ENCODE peak calls at places on chromosome 16, in seven cellular contexts. G, Z, L, K, E, S and A are unnamed samples.

GRCh38 chr16:75614247-75614897 is 8.7 kb downstream of the ADAT1 start:
- DNase-seq in G (no peak), Z (no peak), L (no peak), K (no peak), E (no peak), S (no peak), A (peak)

GRCh38 chr16:84810518-84811273 is 9.1 kb upstream of the CRISPLD2 start:
- DNase-seq in G (peak), Z (no peak), L (no peak), K (no peak), E (no peak), S (no peak), A (peak)

GRCh38 chr16:143456-143855 is 5.0 kb upstream of the NPRL3 start:
- DNase-seq in G (no peak), Z (no peak), L (no peak), K (no peak), E (no peak), S (no peak), A (peak)

GRCh38 chr16:57802635-57803412 is 533 bp upstream of the KIFC3 start:
- DNase-seq in G (no peak), Z (no peak), L (no peak), K (no peak), E (no peak), S (no peak), A (no peak)

GRCh38 chr16:77882359-77882758 is 94.0 kb downstream of the VAT1L start:
- DNase-seq in G (no peak), Z (no peak), L (no peak), K (no peak), E (no peak), S (no peak), A (peak)

GRCh38 chr16:19766554-19766884 is 48.4 kb downstream of the IQCK start:
- DNase-seq in G (no peak), Z (no peak), L (no peak), K (no peak), E (no peak), S (no peak), A (no peak)

GRCh38 chr16:22055881-22056280 is 36.5 kb upstream of the VWA3A start:
- DNase-seq in G (no peak), Z (no peak), L (no peak), K (no peak), E (no peak), S (no peak), A (no peak)

GRCh38 chr16:10256855-10257641 is 74.8 kb upstream of the GRIN2A start:
- DNase-seq in G (peak), Z (no peak), L (peak), K (no peak), E (peak), S (no peak), A (peak)

GRCh38 chr16:63461248-63461841 is 1425.1 kb upstream of the CDH8 start:
- DNase-seq in G (peak), Z (no peak), L (peak), K (no peak), E (no peak), S (no peak), A (peak)

GRCh38 chr16:51418258-51418657 is 267.2 kb upstream of the SALL1 start:
- DNase-seq in G (no peak), Z (no peak), L (no peak), K (no peak), E (no peak), S (no peak), A (no peak)

GRCh38 chr16:75333770-75334169 is 82.3 kb upstream of the BCAR1 start:
- DNase-seq in G (no peak), Z (no peak), L (no peak), K (no peak), E (no peak), S (no peak), A (no peak)

GRCh38 chr16:31215287-31216115 is 1.4 kb downstream of the PYDC1 start:
- DNase-seq in G (peak), Z (no peak), L (peak), K (peak), E (peak), S (no peak), A (peak)

GRCh38 chr16:84043486-84044107 is 1.0 kb upstream of the SLC38A8 start:
- DNase-seq in G (no peak), Z (no peak), L (no peak), K (peak), E (no peak), S (no peak), A (no peak)

GRCh38 chr16:88960516-88960915 is 16.5 kb downstream of the CBFA2T3 start:
- DNase-seq in G (no peak), Z (no peak), L (no peak), K (no peak), E (no peak), S (no peak), A (no peak)

GRCh38 chr16:69886726-69887125 is 64.4 kb upstream of the CLEC18A start:
- DNase-seq in G (no peak), Z (no peak), L (no peak), K (no peak), E (no peak), S (no peak), A (no peak)

GRCh38 chr16:59459811-59460210 is 725.7 kb upstream of the GOT2 start:
- DNase-seq in G (no peak), Z (no peak), L (no peak), K (no peak), E (no peak), S (no peak), A (no peak)

GRCh38 chr16:3726021-3726687 is 8.8 kb upstream of the TRAP1 start:
- DNase-seq in G (no peak), Z (no peak), L (no peak), K (peak), E (no peak), S (no peak), A (no peak)

GRCh38 chr16:87635541-87636049 is 33.3 kb downstream of the JPH3 start:
- DNase-seq in G (peak), Z (no peak), L (peak), K (peak), E (peak), S (no peak), A (peak)
- TF ChIP-seq CTCF in G (peak), Z (peak), L (peak), K (peak), E (peak), S (peak), A (peak)

GRCh38 chr16:85898521-85899442 is at the start of gene IRF8:
- DNase-seq in G (no peak), Z (no peak), L (peak), K (peak), E (no peak), S (no peak), A (no peak)

GRCh38 chr16:85897384-85897783 is 1.6 kb upstream of the IRF8 start:
- DNase-seq in G (no peak), Z (no peak), L (peak), K (no peak), E (no peak), S (no peak), A (no peak)

GRCh38 chr16:85891033-85891775 is 7.8 kb upstream of the IRF8 start:
- DNase-seq in G (no peak), Z (peak), L (no peak), K (no peak), E (peak), S (no peak), A (no peak)

GRCh38 chr16:85891776-85892166 is 7.2 kb upstream of the IRF8 start:
- DNase-seq in G (no peak), Z (no peak), L (no peak), K (no peak), E (no peak), S (no peak), A (no peak)

DNA sequence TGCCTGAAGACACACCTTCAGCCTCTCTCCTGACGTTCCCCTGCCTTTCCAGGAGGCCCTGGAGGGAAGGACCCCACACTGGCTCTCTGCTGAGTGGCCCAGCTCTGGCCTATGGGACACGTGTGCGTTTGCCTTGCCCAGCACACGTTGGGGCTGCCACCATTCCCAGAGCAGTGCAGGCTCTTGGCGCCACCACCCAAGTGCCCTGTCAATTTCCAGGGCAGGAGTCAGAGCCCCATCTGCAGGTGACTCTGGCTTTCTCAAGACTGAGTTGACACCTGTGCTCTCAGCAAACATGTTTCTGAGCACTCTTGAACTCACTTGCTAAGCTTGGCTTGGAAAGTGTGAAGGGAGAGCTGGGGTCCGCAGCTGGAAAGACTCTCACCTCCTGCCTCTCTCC is 4.7 kb upstream of the IRF8 start:
- DNase-seq in G (no peak), Z (no peak), L (no peak), K (no peak), E (no peak), S (no peak), A (no peak)
- TF ChIP-seq CTCF in G (no peak), Z (peak), L (no peak), K (peak), E (peak), S (no peak), A (no peak)

GRCh38 chr16:13083687-13084086 is 182.3 kb downstream of the SHISA9 start:
- DNase-seq in G (no peak), Z (no peak), L (no peak), K (no peak), E (no peak), S (no peak), A (no peak)
- TF ChIP-seq CTCF in G (no peak), Z (no peak), L (no peak), K (no peak), E (no peak), S (no peak), A (no peak)

GRCh38 chr16:27704252-27704651 is 154.3 kb downstream of the KATNIP start:
- DNase-seq in G (no peak), Z (no peak), L (no peak), K (no peak), E (no peak), S (no peak), A (no peak)
- TF ChIP-seq CTCF in G (no peak), Z (no peak), L (no peak), K (no peak), E (no peak), S (no peak), A (no peak)

GRCh38 chr16:76854234-76854633 is 336.8 kb upstream of the MON1B start:
- DNase-seq in G (no peak), Z (peak), L (no peak), K (no peak), E (no peak), S (no peak), A (no peak)
- TF ChIP-seq CTCF in G (no peak), Z (peak), L (peak), K (no peak), E (peak), S (no peak), A (peak)

GRCh38 chr16:65548470-65548869 is 426.6 kb upstream of the CDH11 start:
- DNase-seq in G (no peak), Z (no peak), L (no peak), K (no peak), E (no peak), S (no peak), A (no peak)
- TF ChIP-seq CTCF in G (no peak), Z (no peak), L (no peak), K (no peak), E (no peak), S (peak), A (peak)